ENCODE peak calls at places on chromosome 12, in six cellular contexts. R is D341Med; M is activated CD8-positive, alpha-beta memory T cell treated with anti-CD3 and anti-CD28 coated beads for 1 hour; F is fibroblast of pulmonary artery; J is stomach; P is lower lobe of right lung. A is an unnamed sample.

GRCh38 chr12:116524964-116525379 is 34.2 kb upstream of the MAP1LC3B2 start:
- DNase-seq in R (no peak), M (no peak), F (no peak), J (no peak), P (no peak), A (no peak)

GRCh38 chr12:62301799-62302133 is 41.6 kb downstream of the USP15 start:
- DNase-seq in R (no peak), M (no peak), F (no peak), J (no peak), P (no peak), A (no peak)

GRCh38 chr12:69966409-69966808 is 141.4 kb downstream of the MYRFL start:
- DNase-seq in R (no peak), M (no peak), F (peak; percentile 72), J (no peak), P (no peak), A (no peak)

GRCh38 chr12:22083167-22083566 is 37.1 kb downstream of the CMAS start:
- DNase-seq in R (no peak), M (no peak), F (peak; percentile 58), J (no peak), P (no peak), A (no peak)

GRCh38 chr12:108360487-108360886 is 21.4 kb upstream of the CMKLR1 start:
- DNase-seq in R (no peak), M (no peak), F (no peak), J (no peak), P (no peak), A (no peak)

GRCh38 chr12:3034067-3034750 is 43.0 kb upstream of the TSPAN9 start:
- DNase-seq in R (peak; percentile 90), M (no peak), F (peak; percentile 77), J (peak; percentile 53), P (no peak), A (no peak)

GRCh38 chr12:104352106-104352713 is 48.7 kb downstream of the EID3 start:
- DNase-seq in R (no peak), M (no peak), F (peak; percentile 60), J (no peak), P (no peak), A (no peak)

GRCh38 chr12:79686171-79686570 is 4.6 kb downstream of the PAWR start:
- DNase-seq in R (no peak), M (no peak), F (no peak), J (no peak), P (no peak), A (no peak)

GRCh38 chr12:96402061-96402460 is 1.8 kb upstream of the CDK17 start:
- DNase-seq in R (no peak), M (no peak), F (no peak), J (no peak), P (no peak), A (no peak)

GRCh38 chr12:119613319-119613936 is 19.9 kb downstream of the TMEM233 start:
- DNase-seq in R (no peak), M (no peak), F (no peak), J (peak; percentile 35), P (no peak), A (no peak)

GRCh38 chr12:5505751-5506150 is 73.8 kb downstream of the NTF3 start:
- DNase-seq in R (no peak), M (no peak), F (no peak), J (no peak), P (no peak), A (no peak)

GRCh38 chr12:113413488-113413939 is 8.7 kb upstream of the SDSL start:
- DNase-seq in R (no peak), M (no peak), F (peak; percentile 36), J (no peak), P (peak; percentile 42), A (peak; percentile 92)

GRCh38 chr12:43835264-43835655 is 621 bp upstream of the TMEM117 start:
- DNase-seq in R (no peak), M (no peak), F (peak; percentile 11), J (no peak), P (no peak), A (no peak)

GRCh38 chr12:58931518-58931917 is 11.2 kb upstream of the LRIG3 start:
- DNase-seq in R (no peak), M (no peak), F (no peak), J (no peak), P (no peak), A (no peak)

GRCh38 chr12:70719672-70720420 is 82.6 kb upstream of the PTPRB start:
- DNase-seq in R (peak; percentile 70), M (peak; percentile 11), F (peak; percentile 64), J (no peak), P (peak; percentile 50), A (no peak)

GRCh38 chr12:57475271-57476161 is 4.2 kb downstream of the ARHGAP9 start:
- DNase-seq in R (no peak), M (no peak), F (no peak), J (no peak), P (no peak), A (no peak)

GRCh38 chr12:13209279-13210021 is 12.9 kb downstream of the EMP1 start:
- DNase-seq in R (no peak), M (no peak), F (peak; percentile 53), J (no peak), P (no peak), A (no peak)

GRCh38 chr12:18151036-18151435 is 61.0 kb upstream of the RERGL start:
- DNase-seq in R (no peak), M (no peak), F (peak; percentile 69), J (no peak), P (no peak), A (no peak)